ENCODE peak calls at places on chromosomes 12 and 14, in five cellular contexts. X is endodermal cell; T is activated naive CD8-positive, alpha-beta T cell treated with anti-CD3 and anti-CD28 coated beads for 36 hours; B is mucosa of gallbladder; U is NT2/D1. C is an unnamed sample.
A peak's percentile ranks its signal among the peaks of the same experiment; 100 is the strongest.

GRCh38 chr14:76812093-76812421 is 625 bp downstream of the ANGEL1 start:
- DNase-seq in X (no peak), T (peak; percentile 12), B (no peak), U (no peak), C (no peak)

GRCh38 chr14:102911541-102911951 is 10.9 kb upstream of the AMN start:
- DNase-seq in X (no peak), T (no peak), B (no peak), U (no peak), C (no peak)

GRCh38 chr14:73787760-73788508 is 63.7 kb upstream of the PTGR2 start:
- DNase-seq in X (no peak), T (peak; percentile 71), B (no peak), U (no peak), C (no peak)

GRCh38 chr14:92352158-92352985 is 29.4 kb downstream of the SLC24A4 start:
- DNase-seq in X (peak; percentile 78), T (peak; percentile 24), B (no peak), U (peak; percentile 13), C (no peak)

GRCh38 chr14:24296341-24297157 is 3.0 kb downstream of the DHRS1 start:
- DNase-seq in X (peak; percentile 84), T (peak; percentile 77), B (peak; percentile 68), U (peak; percentile 28), C (peak; percentile 71)

GRCh38 chr12:19158909-19159308 is 29.4 kb downstream of the PLEKHA5 start:
- DNase-seq in X (no peak), T (no peak), B (no peak), U (no peak), C (no peak)

GRCh38 chr12:107318554-107318803 is 225.1 kb upstream of the CRY1 start:
- DNase-seq in X (no peak), T (no peak), B (no peak), U (no peak), C (no peak)

GRCh38 chr12:104219361-104219892 is 3.8 kb downstream of the TXNRD1 start:
- DNase-seq in X (no peak), T (no peak), B (peak; percentile 57), U (no peak), C (no peak)

GRCh38 chr14:55123101-55123500 is 6.0 kb upstream of the LGALS3 start:
- DNase-seq in X (no peak), T (no peak), B (no peak), U (no peak), C (no peak)

GRCh38 chr12:105493091-105493615 is 162.7 kb downstream of the C12orf75 start:
- DNase-seq in X (no peak), T (no peak), B (no peak), U (no peak), C (no peak)

GRCh38 chr14:92997343-92998061 is 74.6 kb downstream of the CHGA start:
- DNase-seq in X (no peak), T (no peak), B (no peak), U (no peak), C (no peak)

GRCh38 chr14:29037428-29037827 is 270.8 kb downstream of the FOXG1 start:
- DNase-seq in X (no peak), T (no peak), B (no peak), U (no peak), C (no peak)

GRCh38 chr12:14571779-14572178 is 4.1 kb upstream of the PLBD1 start:
- DNase-seq in X (no peak), T (no peak), B (no peak), U (no peak), C (no peak)

GRCh38 chr12:94748726-94749421 is 98.5 kb upstream of the TMCC3 start:
- DNase-seq in X (no peak), T (no peak), B (no peak), U (no peak), C (no peak)

GRCh38 chr14:49598479-49599301 is at the start of gene LRR1:
- DNase-seq in X (peak; percentile 95), T (peak; percentile 87), B (peak; percentile 88), U (peak; percentile 50), C (peak; percentile 89)

GRCh38 chr14:76863724-76864407 is 37.7 kb downstream of the LRRC74A start:
- DNase-seq in X (no peak), T (no peak), B (peak; percentile 30), U (no peak), C (peak; percentile 61)

GRCh38 chr12:117010693-117011451 is 88.3 kb downstream of the TESC start:
- DNase-seq in X (no peak), T (no peak), B (no peak), U (no peak), C (no peak)

GRCh38 chr14:97408503-97408902 is 611.3 kb downstream of the VRK1 start:
- DNase-seq in X (no peak), T (no peak), B (no peak), U (no peak), C (no peak)

GRCh38 chr12:60266381-60266852 is 670.6 kb downstream of the SLC16A7 start:
- DNase-seq in X (no peak), T (no peak), B (no peak), U (no peak), C (no peak)

GRCh38 chr14:103332143-103332919 is 1.7 kb upstream of the EIF5 start:
- DNase-seq in X (no peak), T (no peak), B (no peak), U (no peak), C (no peak)

GRCh38 chr14:73457050-73457934 is 1.1 kb downstream of the NUMB start:
- DNase-seq in X (peak; percentile 84), T (peak; percentile 6), B (no peak), U (no peak), C (peak; percentile 54)

GRCh38 chr14:50055461-50056228 is 60.7 kb downstream of the VCPKMT start:
- DNase-seq in X (no peak), T (no peak), B (no peak), U (no peak), C (no peak)

GRCh38 chr12:59708059-59708458 is 112.2 kb downstream of the SLC16A7 start:
- DNase-seq in X (no peak), T (no peak), B (no peak), U (no peak), C (no peak)